ENCODE peak calls at places on chromosomes 2 and 18, in four cellular contexts. H is hypothalamus; V is activated effector memory CD4-positive, alpha-beta T cell treated with anti-CD3 and anti-CD28 coated beads, Interleukin-2, amount 50 U/mL, for 16 hours; T is small intestine. A is an unnamed sample.

GRCh38 chr18:8496186-8496585 is 113.1 kb upstream of the RAB12 start:
- DNase-seq in V (no peak), H (no peak), T (no peak), A (no peak)

GRCh38 chr2:86482034-86482433 is 40.9 kb downstream of the KDM3A start:
- DNase-seq in H (no peak), V (no peak), T (no peak), A (peak; percentile 29)

GRCh38 chr2:233098615-233099014 is 38.5 kb downstream of the INPP5D start:
- DNase-seq in V (no peak), T (peak; percentile 35), H (no peak), A (no peak)

GRCh38 chr2:134206029-134206428 is 47.8 kb upstream of the MGAT5 start:
- DNase-seq in V (no peak), H (no peak), T (no peak), A (no peak)

GRCh38 chr2:113826346-113827285 is 63.3 kb upstream of the ACTR3 start:
- DNase-seq in H (no peak), T (no peak), V (no peak), A (no peak)

GRCh38 chr2:31163011-31163540 is 24.8 kb upstream of the GALNT14 start:
- DNase-seq in V (no peak), T (no peak), H (no peak), A (no peak)

GRCh38 chr18:50286391-50287027 is 983 bp downstream of the CXXC1 start:
- DNase-seq in H (no peak), V (no peak), T (peak; percentile 25), A (no peak)

GRCh38 chr18:37671119-37671518 is 105.5 kb upstream of the CELF4 start:
- DNase-seq in T (no peak), H (no peak), V (no peak), A (no peak)

GRCh38 chr18:3441290-3441689 is 8.7 kb upstream of the TGIF1 start:
- DNase-seq in V (no peak), T (peak; percentile 55), H (no peak), A (peak; percentile 27)

GRCh38 chr2:100476606-100477005 is 6.3 kb downstream of the NMS start:
- DNase-seq in T (no peak), H (no peak), V (no peak), A (no peak)

GRCh38 chr2:215460682-215461081 is 24.8 kb upstream of the FN1 start:
- DNase-seq in H (no peak), T (no peak), V (no peak), A (peak; percentile 58)

GRCh38 chr2:44652701-44653100 is 288.8 kb upstream of the SIX3 start:
- DNase-seq in H (no peak), T (no peak), V (no peak), A (no peak)

GRCh38 chr2:149579972-149580882 is 7.3 kb downstream of the MMADHC start:
- DNase-seq in T (no peak), V (no peak), H (no peak), A (no peak)

GRCh38 chr2:186980787-186981550 is 132.0 kb upstream of the ZSWIM2 start:
- DNase-seq in V (no peak), H (no peak), T (no peak), A (no peak)

GRCh38 chr18:34978953-34979608 is 62.1 kb upstream of the MAPRE2 start:
- DNase-seq in H (peak; percentile 8), V (peak; percentile 87), T (peak; percentile 95), A (peak; percentile 99)

GRCh38 chr2:63692002-63692606 is 103.3 kb downstream of the MDH1 start:
- DNase-seq in V (no peak), H (no peak), T (peak; percentile 45), A (peak; percentile 60)

GRCh38 chr2:144402282-144402681 is 117.6 kb downstream of the ZEB2 start:
- DNase-seq in V (no peak), T (no peak), H (no peak), A (no peak)

GRCh38 chr18:64100136-64100922 is 48.6 kb downstream of the LINC00305 start:
- DNase-seq in H (no peak), T (no peak), V (no peak), A (no peak)

GRCh38 chr18:48782381-48782841 is 168.4 kb downstream of the SMAD7 start:
- DNase-seq in V (no peak), T (no peak), H (no peak), A (no peak)

GRCh38 chr2:30421551-30422436 is 25.3 kb upstream of the LCLAT1 start:
- DNase-seq in T (no peak), H (no peak), V (peak; percentile 73), A (peak; percentile 12)

A was measured in dermis microvascular lymphatic vessel endothelial cell.